ENCODE peak calls at places on chromosomes 1 and 21, in eight cellular contexts. K, L, G, A, Q, B, H and E are unnamed samples. For H3K36me3, the result is how much of the 10 kb centered on the place peaks cover.

GRCh38 chr1:30412241-30413110 is 310.9 kb downstream of the MATN1 start:
- DNase-seq in K (no peak), L (no peak), G (peak), A (no peak), Q (no peak), B (peak), H (no peak), E (peak)

GRCh38 chr1:204780682-204781081 is 90.0 kb upstream of the NFASC start:
- DNase-seq in K (no peak), L (no peak), G (no peak), A (no peak), Q (no peak), B (no peak), H (no peak), E (no peak)

GRCh38 chr21:41678944-41679343 is 87.9 kb downstream of the RIPK4 start:
- DNase-seq in K (peak), L (peak), G (peak), A (peak), Q (peak), B (peak), H (peak), E (peak)

GRCh38 chr1:11784993-11785769 is 20.6 kb downstream of the MTHFR start:
- DNase-seq in K (peak), L (peak), G (peak), A (no peak), Q (peak), B (peak), H (peak), E (peak)

GRCh38 chr1:110210604-110211502 is 739 bp downstream of the KCNC4 start:
- DNase-seq in K (peak), L (no peak), G (peak), A (peak), Q (peak), B (peak), H (peak), E (no peak)

GRCh38 chr21:28521932-28522826 is 470.5 kb downstream of the LTN1 start:
- DNase-seq in K (peak), L (peak), G (no peak), A (no peak), Q (no peak), B (no peak), H (peak), E (peak)

GRCh38 chr21:41361786-41362604 is at the start of gene MX2:
- DNase-seq in K (no peak), L (peak), G (peak), A (peak), Q (peak), B (peak), H (peak), E (peak)

GRCh38 chr1:43227138-43227836 is 42.5 kb upstream of the TMEM125 start:
- DNase-seq in K (peak), L (peak), G (peak), A (peak), Q (peak), B (peak), H (peak), E (peak)

GRCh38 chr1:41490911-41491310 is 6.4 kb upstream of the EDN2 start:
- DNase-seq in K (no peak), L (no peak), G (no peak), A (no peak), Q (no peak), B (no peak), H (no peak), E (no peak)

GRCh38 chr1:21436488-21437340 is 3.2 kb upstream of the NBPF3 start:
- DNase-seq in K (no peak), L (no peak), G (no peak), A (no peak), Q (no peak), B (no peak), H (peak), E (peak)

GRCh38 chr1:173332026-173332425 is 124.9 kb upstream of the TNFSF4 start:
- DNase-seq in K (peak), L (peak), G (no peak), A (no peak), Q (peak), B (peak), H (no peak), E (peak)

GRCh38 chr1:186927884-186928283 is 99.1 kb downstream of the PLA2G4A start:
- DNase-seq in K (peak), L (no peak), G (no peak), A (no peak), Q (no peak), B (no peak), H (peak), E (peak)

GRCh38 chr1:204483791-204484190 is 10.8 kb downstream of the PIK3C2B start:
- DNase-seq in K (no peak), L (no peak), G (no peak), A (no peak), Q (no peak), B (no peak), H (no peak), E (no peak)

GRCh38 chr1:147598631-147599361 is 57.5 kb downstream of the BCL9 start:
- DNase-seq in K (no peak), L (peak), G (peak), A (peak), Q (no peak), B (peak), H (peak), E (no peak)

GRCh38 chr1:163361123-163361934 is 39.6 kb downstream of the NUF2 start:
- DNase-seq in K (no peak), L (no peak), G (no peak), A (no peak), Q (no peak), B (no peak), H (no peak), E (peak)

GRCh38 chr1:98965394-98965793 is 39.3 kb downstream of the PLPPR5 start:
- DNase-seq in K (no peak), L (no peak), G (no peak), A (no peak), Q (no peak), B (no peak), H (no peak), E (peak)

GRCh38 chr1:181345146-181345545 is 138.2 kb upstream of the CACNA1E start:
- DNase-seq in K (no peak), L (no peak), G (no peak), A (no peak), Q (no peak), B (no peak), H (no peak), E (no peak)

GRCh38 chr1:5983361-5984103 is 8.7 kb downstream of the NPHP4 start:
- DNase-seq in K (no peak), L (peak), G (no peak), A (no peak), Q (no peak), B (no peak), H (no peak), E (peak)

GRCh38 chr1:17370618-17371017 is 1.4 kb upstream of the PADI6 start:
- DNase-seq in K (no peak), L (no peak), G (no peak), A (no peak), Q (no peak), B (no peak), H (no peak), E (peak)

GRCh38 chr1:225911207-225912130 is 12.6 kb downstream of the PYCR2 start:
- DNase-seq in K (peak), L (peak), G (peak), A (no peak), Q (peak), B (peak), H (peak), E (no peak)

GRCh38 chr1:145758575-145758974 is 39.3 kb downstream of the CD160 start:
- DNase-seq in K (no peak), L (no peak), G (no peak), A (no peak), Q (no peak), B (no peak), H (no peak), E (no peak)
- H3K36me3 ChIP-seq in K (under half), L (under half), G (under half), A (under half), Q (half or more), B (under half), H (under half), E (under half)

DNA sequence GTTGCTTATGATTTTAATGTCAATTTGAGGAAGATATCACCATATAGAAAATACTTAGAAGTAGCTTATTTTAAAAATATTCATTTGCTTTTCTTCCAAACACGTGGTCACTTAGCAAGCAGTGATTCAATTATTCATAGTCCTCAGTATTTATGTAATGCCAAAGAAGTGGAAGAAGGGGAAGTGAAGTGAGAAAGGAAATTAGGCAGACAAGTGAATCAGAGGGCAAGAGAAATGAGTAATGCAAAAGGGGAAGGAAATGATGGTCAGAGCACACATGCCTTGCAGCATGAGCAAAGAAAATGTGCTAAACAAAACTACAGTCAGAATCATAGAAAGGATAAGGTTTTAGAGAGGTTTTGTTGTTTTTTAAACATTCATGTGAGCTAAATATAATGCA is 31.8 kb downstream of the SDCCAG8 start:
- DNase-seq in K (peak), L (peak), G (no peak), A (no peak), Q (no peak), B (no peak), H (no peak), E (peak)
- TF ChIP-seq CTCF in K (no peak), L (no peak), G (no peak), A (no peak), Q (no peak), B (no peak), H (no peak), E (no peak)

GRCh38 chr1:72781038-72781437 is 498.7 kb upstream of the NEGR1 start:
- DNase-seq in K (no peak), L (no peak), G (no peak), A (no peak), Q (no peak), B (no peak), H (no peak), E (no peak)
- H3K36me3 ChIP-seq in K (under half), L (under half), G (under half), A (under half), Q (under half), B (under half), H (under half), E (under half)

DNA sequence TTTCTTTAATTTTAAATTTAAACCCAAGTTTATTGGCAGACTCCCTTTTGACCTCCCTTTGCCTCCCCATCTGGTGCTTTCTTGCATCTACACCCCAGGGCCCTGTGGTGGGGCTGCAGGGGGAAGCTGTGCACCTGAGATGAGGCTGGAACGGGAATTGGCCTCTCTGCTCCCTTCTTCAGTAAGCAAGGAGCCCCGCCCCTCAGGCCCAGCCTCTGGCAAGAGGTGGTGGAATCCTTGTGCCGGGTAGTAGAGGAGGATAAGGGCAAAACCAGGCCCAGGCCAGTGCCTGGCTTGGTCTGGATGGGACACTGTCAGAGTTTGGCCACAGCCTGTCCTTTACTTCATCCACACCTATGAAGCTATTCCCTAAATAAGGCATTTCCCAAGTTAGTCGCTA is 25.1 kb downstream of the ATP8B2 start:
- DNase-seq in K (no peak), L (no peak), G (no peak), A (no peak), Q (no peak), B (no peak), H (no peak), E (no peak)
- TF ChIP-seq CTCF in K (no peak), L (no peak), G (no peak), A (no peak), Q (no peak), B (no peak), H (no peak), E (no peak)

GRCh38 chr1:27968692-27969091 is 8.9 kb downstream of the XKR8 start:
- DNase-seq in K (no peak), L (peak), G (no peak), A (no peak), Q (no peak), B (no peak), H (peak), E (peak)
- H3K36me3 ChIP-seq in K (under half), L (under half), G (under half), A (under half), Q (under half), B (under half), H (under half), E (under half)